ENCODE peak calls at places on chromosomes 4 and X, in four cellular contexts. X, J, B and P are unnamed samples.

GRCh38 chr4:76614589-76614988 is 179.6 kb downstream of the SHROOM3 start:
- DNase-seq in X (peak), J (no peak), B (no peak), P (no peak)

GRCh38 chr4:169268951-169269781 is 1.6 kb downstream of the SH3RF1 start:
- DNase-seq in X (peak), J (no peak), B (no peak), P (peak)

GRCh38 chr4:7686166-7686870 is 251.6 kb upstream of the PSAPL1 start:
- DNase-seq in X (no peak), J (no peak), B (no peak), P (no peak)

GRCh38 chr4:40309250-40309774 is 25.8 kb upstream of the CHRNA9 start:
- DNase-seq in X (no peak), J (peak), B (peak), P (peak)

GRCh38 chr4:791201-791865 is 34.6 kb downstream of the CPLX1 start:
- DNase-seq in X (no peak), J (no peak), B (no peak), P (no peak)

GRCh38 chr4:141346144-141346543 is 125.4 kb downstream of the ZNF330 start:
- DNase-seq in X (no peak), J (no peak), B (no peak), P (no peak)

GRCh38 chrX:150203249-150203647 is 159.9 kb upstream of the MAMLD1 start:
- DNase-seq in X (no peak), J (no peak), B (no peak), P (no peak)

GRCh38 chr4:141131738-141132688 is 1.3 kb downstream of the RNF150 start:
- DNase-seq in X (no peak), J (no peak), B (peak), P (peak)

GRCh38 chrX:46561931-46562721 is 11.4 kb upstream of the CHST7 start:
- DNase-seq in X (no peak), J (no peak), B (no peak), P (no peak)

GRCh38 chr4:156738756-156739155 is 232.8 kb downstream of the PDGFC start:
- DNase-seq in X (no peak), J (no peak), B (no peak), P (no peak)

GRCh38 chrX:15947648-15948317 is 93.2 kb upstream of the AP1S2 start:
- DNase-seq in X (no peak), J (no peak), B (no peak), P (no peak)

GRCh38 chr4:8653326-8654000 is 60.9 kb downstream of the CPZ start:
- DNase-seq in X (no peak), J (no peak), B (no peak), P (no peak)

GRCh38 chr4:38514465-38515146 is 149.4 kb upstream of the KLF3 start:
- DNase-seq in X (no peak), J (no peak), B (no peak), P (no peak)

GRCh38 chrX:130637591-130637990 is 235.8 kb downstream of the RBMX2 start:
- DNase-seq in X (peak), J (no peak), B (no peak), P (no peak)

GRCh38 chrX:107451754-107452153 is 2.3 kb downstream of the FRMPD3 start:
- DNase-seq in X (no peak), J (no peak), B (no peak), P (no peak)

GRCh38 chr4:76681996-76682395 is 215.9 kb downstream of the SOWAHB start:
- DNase-seq in X (no peak), J (no peak), B (no peak), P (no peak)

GRCh38 chr4:85725727-85726170 is 250.8 kb downstream of the ARHGAP24 start:
- DNase-seq in X (no peak), J (no peak), B (no peak), P (no peak)

GRCh38 chrX:104136241-104137019 is 20.4 kb downstream of the SLC25A53 start:
- DNase-seq in X (peak), J (peak), B (peak), P (peak)

GRCh38 chrX:41300758-41301437 is 33.1 kb upstream of the DDX3X start:
- DNase-seq in X (no peak), J (peak), B (no peak), P (no peak)

GRCh38 chr4:47662975-47663374 is 174.9 kb downstream of the CORIN start:
- DNase-seq in X (no peak), J (no peak), B (no peak), P (no peak)

GRCh38 chr4:85747871-85748491 is 273.0 kb downstream of the ARHGAP24 start:
- DNase-seq in X (peak), J (no peak), B (no peak), P (no peak)

DNA sequence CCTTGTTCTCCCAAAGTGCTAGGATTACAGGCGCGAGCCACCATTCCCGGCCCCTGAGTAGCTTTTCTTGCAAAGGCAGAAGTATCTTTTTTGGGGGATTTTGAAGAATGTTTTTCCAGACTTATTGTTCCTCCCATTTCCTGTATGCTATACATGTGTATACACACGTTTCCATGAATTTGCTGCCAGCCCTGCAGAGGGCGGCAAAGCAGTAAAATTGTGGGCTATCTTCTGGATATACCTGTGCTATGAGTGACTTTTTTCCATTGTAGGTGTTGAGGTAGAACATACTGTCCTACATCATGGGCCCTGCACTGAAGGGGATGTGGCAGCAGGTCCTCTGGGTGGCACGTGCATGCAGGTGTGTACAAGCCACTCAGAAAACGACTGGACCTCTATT is 16.9 kb upstream of the MED28 start:
- DNase-seq in X (no peak), J (no peak), B (no peak), P (peak)
- TF ChIP-seq CTCF in X (peak), J (no peak), B (no peak), P (no peak)

DNA sequence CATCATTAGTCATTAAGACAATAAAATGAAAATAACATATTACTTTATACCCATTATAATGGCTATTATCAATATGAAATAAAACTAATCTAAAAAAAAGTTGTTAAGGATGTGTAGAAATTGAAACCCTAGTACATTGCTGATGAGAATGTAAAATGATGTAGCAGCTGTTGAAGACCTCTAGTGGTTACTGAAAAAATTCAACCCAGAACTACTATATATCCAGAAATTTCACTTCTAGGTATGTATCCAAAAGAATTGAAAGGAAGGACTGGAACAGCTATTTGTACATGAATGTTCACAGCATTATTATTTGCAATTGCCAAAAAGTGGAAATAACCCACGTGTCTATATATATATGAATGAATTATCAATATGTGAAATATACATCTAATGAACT is 180.3 kb upstream of the KLHL4 start:
- DNase-seq in X (no peak), J (no peak), B (no peak), P (no peak)
- TF ChIP-seq CTCF in X (no peak), J (no peak), B (no peak), P (no peak)

DNA sequence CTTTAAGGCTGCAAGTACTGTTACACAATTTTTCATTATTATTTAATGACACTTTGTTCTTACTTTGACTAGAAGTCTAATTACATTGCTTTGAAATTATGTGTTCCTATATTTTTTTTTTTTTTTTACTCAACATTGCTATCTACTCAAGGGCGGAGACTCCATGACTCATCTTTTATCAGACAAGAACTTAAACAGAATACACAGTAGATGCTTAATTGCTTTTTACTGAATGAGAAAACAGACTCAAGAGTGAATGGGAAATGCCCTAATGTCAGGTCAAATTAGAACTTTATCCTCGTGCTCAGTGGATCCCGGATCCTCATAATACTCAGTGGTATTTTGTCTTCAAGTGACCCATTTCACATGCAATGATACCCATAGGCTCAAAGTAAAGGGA is 954.4 kb upstream of the IGFBP7 start:
- DNase-seq in X (no peak), J (no peak), B (no peak), P (no peak)
- TF ChIP-seq CTCF in X (no peak), J (no peak), B (no peak), P (no peak)

DNA sequence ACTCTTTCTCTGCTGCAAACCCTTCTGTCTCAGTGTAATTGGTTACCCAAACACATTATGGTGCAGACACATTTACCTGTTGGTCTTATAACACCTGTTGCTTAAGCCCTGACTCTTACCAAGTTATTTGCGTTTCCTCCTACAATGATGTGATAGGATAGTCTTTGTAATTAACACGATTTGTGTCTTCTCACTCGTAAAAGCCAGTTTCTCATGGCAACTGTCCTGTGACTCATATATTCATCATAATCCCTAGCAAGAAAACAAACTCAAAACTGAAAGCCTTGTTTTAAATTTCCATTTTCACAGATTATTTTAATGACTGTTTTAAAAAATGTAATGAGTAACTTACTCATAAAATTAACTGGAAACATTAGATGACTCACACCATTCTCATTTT is 495.2 kb downstream of the NLGN4X start:
- DNase-seq in X (no peak), J (no peak), B (no peak), P (no peak)
- TF ChIP-seq CTCF in X (no peak), J (no peak), B (no peak), P (no peak)

GRCh38 chrX:115268421-115268820 is 21.1 kb upstream of the LUZP4 start:
- DNase-seq in X (no peak), J (no peak), B (no peak), P (no peak)
- TF ChIP-seq CTCF in X (no peak), J (no peak), B (no peak), P (no peak)

DNA sequence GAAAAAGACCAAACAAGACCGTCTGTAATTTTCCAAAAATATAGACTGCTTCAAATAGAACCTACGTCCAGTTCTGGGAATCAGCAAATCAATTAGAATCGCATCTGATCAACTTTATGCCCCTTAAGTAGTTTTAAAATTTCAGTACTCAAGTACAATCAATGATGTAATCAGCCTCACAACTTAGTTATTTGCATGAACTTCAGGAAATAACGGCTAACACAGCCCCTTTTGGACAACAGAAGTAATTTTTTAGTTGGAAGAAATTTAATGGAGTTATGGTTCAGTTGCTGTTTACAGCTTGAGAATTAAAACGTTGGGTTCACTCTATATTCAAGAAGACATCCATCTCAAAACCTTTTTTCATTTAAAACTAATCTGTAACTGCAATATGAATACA is 1.1 kb downstream of the TAPT1 start:
- DNase-seq in X (no peak), J (no peak), B (no peak), P (no peak)
- TF ChIP-seq CTCF in X (no peak), J (no peak), B (no peak), P (no peak)

GRCh38 chr4:123666486-123666885 is 269.9 kb downstream of the SPRY1 start:
- DNase-seq in X (no peak), J (no peak), B (no peak), P (no peak)

GRCh38 chr4:123659759-123660158 is 263.2 kb downstream of the SPRY1 start:
- DNase-seq in X (no peak), J (no peak), B (no peak), P (no peak)

GRCh38 chr4:123662827-123663226 is 266.2 kb downstream of the SPRY1 start:
- DNase-seq in X (no peak), J (no peak), B (no peak), P (no peak)

GRCh38 chr4:123659262-123659661 is 262.7 kb downstream of the SPRY1 start:
- DNase-seq in X (no peak), J (no peak), B (no peak), P (no peak)

GRCh38 chr4:123661080-123661737 is 264.6 kb downstream of the SPRY1 start:
- DNase-seq in X (no peak), J (no peak), B (no peak), P (no peak)
- TF ChIP-seq CTCF in X (peak), J (no peak), B (peak), P (peak)

GRCh38 chr4:52107745-52108144 is 56.6 kb downstream of the SPATA18 start:
- DNase-seq in X (no peak), J (no peak), B (no peak), P (no peak)
- TF ChIP-seq CTCF in X (no peak), J (no peak), B (no peak), P (no peak)

GRCh38 chrX:69146739-69147138 is 18.5 kb downstream of the PJA1 start:
- DNase-seq in X (no peak), J (no peak), B (no peak), P (no peak)

GRCh38 chrX:69145281-69145680 is 20.0 kb downstream of the PJA1 start:
- DNase-seq in X (no peak), J (no peak), B (no peak), P (no peak)

GRCh38 chrX:69142688-69143239 is 22.5 kb downstream of the PJA1 start:
- DNase-seq in X (no peak), J (no peak), B (no peak), P (no peak)

GRCh38 chrX:69145714-69146113 is 19.5 kb downstream of the PJA1 start:
- DNase-seq in X (no peak), J (no peak), B (peak), P (no peak)

DNA sequence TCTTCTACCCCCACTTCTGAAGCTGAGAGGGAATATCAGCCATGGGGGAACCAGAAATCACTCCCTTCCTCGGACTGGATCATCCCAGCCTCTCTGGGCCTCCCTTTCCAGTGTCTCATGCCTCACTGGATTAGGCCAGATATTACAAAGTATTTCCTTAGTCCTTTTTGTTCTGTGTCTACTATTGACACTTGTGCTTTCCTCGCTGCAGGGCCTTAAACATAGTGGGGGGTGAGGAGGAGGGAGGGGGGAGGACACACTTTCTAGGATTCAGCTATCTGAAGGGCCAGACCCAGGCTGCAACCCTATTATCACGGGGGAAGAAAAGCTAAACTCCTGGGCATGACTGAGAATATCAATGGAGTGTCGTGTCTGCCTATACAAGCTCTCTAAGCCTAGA is 20.4 kb downstream of the PJA1 start:
- DNase-seq in X (no peak), J (no peak), B (no peak), P (no peak)
- TF ChIP-seq CTCF in X (no peak), J (no peak), B (no peak), P (no peak)